ENCODE peak calls at places on chromosome 5, in six cellular contexts. N is BJ, F is GM12878, Z is uterus, C is HCT116, A is choroid plexus epithelial cell. W is an unnamed sample.

GRCh38 chr5:64865662-64866061 is 96.9 kb downstream of the CWC27 start:
- DNase-seq in N (no peak), F (no peak), Z (no peak), C (no peak), A (no peak), W (peak)

GRCh38 chr5:10418654-10419345 is 22.9 kb upstream of the ROPN1L start:
- DNase-seq in N (no peak), F (no peak), Z (no peak), C (no peak), A (no peak), W (no peak)

GRCh38 chr5:44332360-44332971 is 56.8 kb downstream of the FGF10 start:
- DNase-seq in N (no peak), F (no peak), Z (no peak), C (peak), A (peak), W (peak)

GRCh38 chr5:5933651-5934050 is 444.7 kb downstream of the MED10 start:
- DNase-seq in N (no peak), F (no peak), Z (no peak), C (no peak), A (no peak), W (no peak)

GRCh38 chr5:116402235-116402634 is 172.4 kb downstream of the SEMA6A start:
- DNase-seq in N (no peak), F (no peak), Z (no peak), C (no peak), A (no peak), W (no peak)

GRCh38 chr5:171365351-171365750 is 22.3 kb upstream of the NPM1 start:
- DNase-seq in N (no peak), F (no peak), Z (no peak), C (no peak), A (peak), W (peak)

GRCh38 chr5:160280384-160281090 is 31.8 kb downstream of the CCNJL start:
- DNase-seq in N (no peak), F (no peak), Z (no peak), C (no peak), A (no peak), W (no peak)

GRCh38 chr5:172920447-172920849 is 38.8 kb upstream of the RPL26L1 start:
- DNase-seq in N (peak), F (no peak), Z (peak), C (no peak), A (no peak), W (peak)

GRCh38 chr5:133952729-133953567 is 15.5 kb downstream of the C5orf15 start:
- DNase-seq in N (peak), F (no peak), Z (peak), C (no peak), A (peak), W (peak)

GRCh38 chr5:89676634-89677033 is 732.9 kb downstream of the CETN3 start:
- DNase-seq in N (no peak), F (no peak), Z (no peak), C (no peak), A (no peak), W (no peak)
- H3K4me3 ChIP-seq in N (no peak), F (no peak), Z (no peak), C (no peak), A (no peak), W (no peak)

DNA sequence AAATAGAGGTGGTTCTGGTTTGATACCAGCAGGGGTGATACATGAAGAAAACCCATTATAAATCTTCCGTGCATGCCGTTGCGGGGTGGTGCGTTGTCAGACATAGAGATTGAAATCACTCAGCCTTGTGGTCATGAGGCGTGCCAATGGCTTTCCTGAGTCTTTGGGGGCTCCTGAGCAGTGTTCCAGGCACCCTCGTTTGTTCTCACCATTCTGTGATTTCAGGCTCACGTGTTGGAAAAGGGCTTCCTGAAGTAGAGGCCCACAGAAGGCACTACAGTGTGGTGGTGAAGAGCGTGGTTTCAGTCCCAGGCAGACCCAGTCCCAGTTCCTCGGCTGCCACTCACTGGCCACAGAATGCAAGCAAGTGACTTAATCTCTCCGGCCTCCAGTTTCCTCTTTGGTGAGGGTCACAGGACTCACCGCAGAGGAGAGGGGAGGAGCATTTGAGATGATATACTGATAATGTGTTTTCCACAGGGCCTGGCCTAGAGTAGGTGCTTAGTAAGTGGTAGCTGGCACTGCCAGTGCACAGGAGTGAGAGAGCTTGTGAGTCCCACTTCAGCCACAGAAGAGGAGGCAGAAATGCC is 20.5 kb upstream of the GLRX start:
- DNase-seq in N (no peak), F (no peak), Z (no peak), C (no peak), A (peak), W (peak)
- TF ChIP-seq CTCF in N (no peak), F (peak), Z (no peak), C (no peak), A (peak), W (peak)

DNA sequence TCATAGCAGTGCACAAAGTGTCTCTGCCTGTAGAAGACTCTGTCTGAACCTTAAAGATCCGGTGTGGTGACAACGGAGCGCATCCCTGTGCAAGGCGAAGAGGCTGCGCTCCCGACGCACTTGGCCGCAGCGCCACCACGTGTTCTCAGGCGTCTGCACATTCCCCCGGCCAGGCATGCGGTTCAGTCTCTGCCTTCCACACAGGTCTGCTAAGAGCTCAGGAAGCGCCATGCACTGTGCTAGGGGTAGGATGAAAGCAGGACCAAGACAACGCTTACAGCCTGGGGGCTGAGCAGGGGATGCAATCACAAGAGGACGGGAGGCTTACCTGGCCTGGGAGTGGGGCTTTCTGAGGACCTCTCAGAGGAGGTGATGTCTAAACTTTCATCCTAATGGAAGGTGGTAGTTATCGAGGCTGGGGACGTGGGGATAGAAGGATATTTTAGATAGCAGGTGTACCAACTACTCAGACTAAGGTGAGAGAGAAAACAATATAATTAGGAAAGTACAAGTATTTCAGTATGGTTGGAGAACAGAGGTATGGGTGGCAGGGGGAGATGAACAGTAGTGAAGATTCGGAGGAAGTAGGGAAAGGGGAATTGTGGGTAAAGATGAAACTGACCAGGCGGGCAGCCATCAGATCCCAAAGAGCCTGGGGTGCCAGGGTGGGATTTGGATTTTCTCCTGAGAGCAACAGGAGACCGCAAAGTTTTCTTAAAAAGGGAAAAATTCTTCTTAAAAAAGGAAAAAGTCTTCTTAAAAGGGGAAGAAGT is 13.3 kb downstream of the CAPSL start:
- DNase-seq in N (peak), F (no peak), Z (peak), C (peak), A (peak), W (peak)
- H3K4me3 ChIP-seq in N (peak), F (no peak), Z (no peak), C (no peak), A (peak), W (no peak)

GRCh38 chr5:180799194-180799593 is 3.4 kb downstream of the MGAT1 start:
- DNase-seq in N (no peak), F (no peak), Z (no peak), C (no peak), A (no peak), W (no peak)
- TF ChIP-seq CTCF in N (no peak), F (peak), Z (peak), C (peak), A (peak), W (peak)

DNA sequence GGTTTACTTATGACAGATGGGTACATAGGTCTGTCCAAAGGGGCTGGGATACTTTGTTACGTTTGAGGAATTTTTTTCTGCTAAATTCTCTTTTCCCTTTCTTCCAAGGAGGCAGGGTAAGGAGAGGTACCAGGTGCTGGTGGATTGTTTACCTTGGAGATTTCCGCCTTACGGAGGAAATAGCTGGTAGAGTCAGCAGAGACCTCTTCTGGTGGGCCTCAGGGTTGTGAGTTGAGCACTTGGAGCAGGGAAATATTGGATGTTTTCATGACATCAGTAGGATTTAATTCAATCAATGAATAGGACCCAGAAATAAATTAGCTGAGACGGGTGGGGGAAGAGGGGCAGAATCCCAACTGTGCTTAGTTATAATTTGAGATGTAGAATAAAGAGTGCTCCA is 60.0 kb upstream of the TAF11L2 start:
- DNase-seq in N (no peak), F (no peak), Z (no peak), C (no peak), A (no peak), W (no peak)
- H3K4me3 ChIP-seq in N (no peak), F (no peak), Z (no peak), C (no peak), A (no peak), W (no peak)

GRCh38 chr5:95217881-95218280 is 67.0 kb downstream of the MCTP1 start:
- DNase-seq in N (no peak), F (no peak), Z (no peak), C (no peak), A (no peak), W (no peak)

GRCh38 chr5:95219411-95219810 is 65.5 kb downstream of the MCTP1 start:
- DNase-seq in N (no peak), F (no peak), Z (no peak), C (no peak), A (no peak), W (no peak)

GRCh38 chr5:95222836-95223235 is 62.1 kb downstream of the MCTP1 start:
- DNase-seq in N (no peak), F (no peak), Z (no peak), C (no peak), A (no peak), W (no peak)

GRCh38 chr5:95221234-95221633 is 63.7 kb downstream of the MCTP1 start:
- DNase-seq in N (no peak), F (no peak), Z (no peak), C (no peak), A (no peak), W (no peak)

GRCh38 chr5:95223859-95224258 is 61.0 kb downstream of the MCTP1 start:
- DNase-seq in N (no peak), F (no peak), Z (no peak), C (no peak), A (no peak), W (no peak)
- TF ChIP-seq CTCF in N (no peak), F (no peak), Z (no peak), C (no peak), A (no peak), W (no peak)

GRCh38 chr5:154136141-154136540 is 54.4 kb upstream of the GALNT10 start:
- DNase-seq in N (no peak), F (no peak), Z (no peak), C (no peak), A (no peak), W (no peak)

GRCh38 chr5:154138701-154139100 is 51.8 kb upstream of the GALNT10 start:
- DNase-seq in N (no peak), F (no peak), Z (no peak), C (no peak), A (no peak), W (peak)

GRCh38 chr5:154143121-154143725 is 47.3 kb upstream of the GALNT10 start:
- DNase-seq in N (no peak), F (no peak), Z (no peak), C (no peak), A (no peak), W (no peak)

GRCh38 chr5:154141686-154142300 is 48.7 kb upstream of the GALNT10 start:
- DNase-seq in N (no peak), F (no peak), Z (no peak), C (no peak), A (no peak), W (no peak)

GRCh38 chr5:154140381-154140780 is 50.2 kb upstream of the GALNT10 start:
- DNase-seq in N (no peak), F (no peak), Z (no peak), C (no peak), A (no peak), W (no peak)
- H3K4me3 ChIP-seq in N (no peak), F (no peak), Z (no peak), C (no peak), A (no peak), W (no peak)